ENCODE peak calls at places on chromosomes 12 and 14, in ten cellular contexts. W is neural progenitor cell, F is BE2C, K is A549, U is vagina, B is thoracic aorta, T is SK-N-MC, L is endothelial cell of umbilical vein, O is HCT116, S is K562. V is an unnamed sample. For H3K9me3, the result is how much of the 10 kb centered on the place peaks cover.

GRCh38 chr14:102545461-102546265 is 36.1 kb upstream of the ANKRD9 start:
- DNase-seq in W (peak), F (no peak), K (no peak), U (no peak), B (no peak), T (peak), L (no peak), O (no peak), S (no peak), V (no peak)

GRCh38 chr14:92586966-92587365 is 73.4 kb downstream of the RIN3 start:
- DNase-seq in W (no peak), F (no peak), K (no peak), U (no peak), B (no peak), T (no peak), L (no peak), O (no peak), S (no peak), V (no peak)

GRCh38 chr12:5648692-5649338 is 216.9 kb downstream of the NTF3 start:
- DNase-seq in W (peak), F (no peak), K (no peak), U (no peak), B (no peak), T (no peak), L (no peak), O (peak), S (peak), V (no peak)

GRCh38 chr12:72330291-72330690 is 58.1 kb downstream of the TRHDE start:
- DNase-seq in W (peak), F (no peak), K (no peak), U (no peak), B (no peak), T (no peak), L (no peak), O (no peak), S (no peak), V (no peak)

GRCh38 chr14:84496677-84497076 is 1033.3 kb upstream of the FLRT2 start:
- DNase-seq in W (no peak), F (no peak), K (no peak), U (no peak), B (no peak), T (no peak), L (no peak), O (no peak), S (no peak), V (no peak)

GRCh38 chr12:111444706-111445310 is 39.1 kb downstream of the SH2B3 start:
- DNase-seq in W (peak), F (peak), K (no peak), U (peak), B (no peak), T (no peak), L (no peak), O (no peak), S (no peak), V (peak)

GRCh38 chr14:76133103-76133502 is 18.6 kb upstream of the GPATCH2L start:
- DNase-seq in W (peak), F (no peak), K (no peak), U (no peak), B (no peak), T (no peak), L (peak), O (no peak), S (peak), V (no peak)

GRCh38 chr12:121443911-121444841 is 44.3 kb downstream of the RNF34 start:
- DNase-seq in W (no peak), F (no peak), K (no peak), U (no peak), B (no peak), T (no peak), L (no peak), O (no peak), S (no peak), V (no peak)

GRCh38 chr12:103423061-103423473 is 72.7 kb downstream of the C12orf42 start:
- DNase-seq in W (peak), F (peak), K (no peak), U (no peak), B (no peak), T (no peak), L (no peak), O (no peak), S (no peak), V (no peak)

GRCh38 chr14:73136387-73137221 is at the start of gene PSEN1:
- DNase-seq in W (peak), F (peak), K (peak), U (peak), B (peak), T (peak), L (peak), O (peak), S (peak), V (peak)

GRCh38 chr12:88519802-88520435 is 60.4 kb downstream of the KITLG start:
- DNase-seq in W (no peak), F (no peak), K (no peak), U (no peak), B (no peak), T (no peak), L (peak), O (no peak), S (no peak), V (no peak)

GRCh38 chr12:94498073-94498472 is 38.4 kb upstream of the CEP83 start:
- DNase-seq in W (no peak), F (no peak), K (no peak), U (no peak), B (no peak), T (no peak), L (no peak), O (no peak), S (no peak), V (no peak)

GRCh38 chr12:122021822-122022392 is at the start of gene BCL7A:
- DNase-seq in W (peak), F (peak), K (peak), U (no peak), B (no peak), T (no peak), L (peak), O (peak), S (peak), V (peak)

GRCh38 chr12:24776856-24777255 is 172.0 kb downstream of the BCAT1 start:
- DNase-seq in W (no peak), F (no peak), K (no peak), U (no peak), B (no peak), T (no peak), L (no peak), O (no peak), S (no peak), V (no peak)

GRCh38 chr14:91381801-91382670 is 35.6 kb downstream of the CCDC88C start:
- DNase-seq in W (no peak), F (no peak), K (no peak), U (no peak), B (no peak), T (no peak), L (no peak), O (no peak), S (peak), V (no peak)

GRCh38 chr12:64457923-64458322 is 6.0 kb downstream of the TBK1 start:
- DNase-seq in W (no peak), F (no peak), K (no peak), U (no peak), B (no peak), T (no peak), L (no peak), O (no peak), S (no peak), V (no peak)

GRCh38 chr14:54338696-54339317 is 58.0 kb upstream of the CDKN3 start:
- DNase-seq in W (peak), F (no peak), K (peak), U (no peak), B (no peak), T (no peak), L (peak), O (peak), S (no peak), V (no peak)

GRCh38 chr14:91299483-91300115 is 55.1 kb upstream of the GPR68 start:
- DNase-seq in W (no peak), F (no peak), K (no peak), U (no peak), B (no peak), T (no peak), L (no peak), O (no peak), S (no peak), V (no peak)

GRCh38 chr12:56389215-56389850 is 26.7 kb upstream of the APOF start:
- DNase-seq in W (no peak), F (no peak), K (no peak), U (no peak), B (no peak), T (no peak), L (no peak), O (no peak), S (no peak), V (no peak)

GRCh38 chr12:6029401-6029800 is 84.3 kb upstream of the ANO2 start:
- DNase-seq in W (no peak), F (no peak), K (no peak), U (no peak), B (no peak), T (no peak), L (no peak), O (no peak), S (no peak), V (no peak)

GRCh38 chr14:99529899-99530298 is 48.7 kb downstream of the CCNK start:
- DNase-seq in W (no peak), F (no peak), K (no peak), U (no peak), B (no peak), T (no peak), L (peak), O (no peak), S (no peak), V (no peak)

GRCh38 chr14:44649056-44649455 is 142.0 kb upstream of the FSCB start:
- DNase-seq in W (no peak), F (no peak), K (no peak), U (no peak), B (no peak), T (no peak), L (no peak), O (no peak), S (no peak), V (no peak)

GRCh38 chr14:104372390-104373054 is 207.0 kb upstream of the C14orf180 start:
- DNase-seq in W (no peak), F (no peak), K (no peak), U (no peak), B (no peak), T (no peak), L (no peak), O (no peak), S (no peak), V (no peak)

GRCh38 chr14:34872822-34873590 is 2.2 kb downstream of the BAZ1A start:
- DNase-seq in W (peak), F (no peak), K (peak), U (no peak), B (no peak), T (peak), L (no peak), O (no peak), S (no peak), V (no peak)

GRCh38 chr14:75523771-75524171 is 1.5 kb downstream of the BATF start:
- DNase-seq in W (no peak), F (no peak), K (no peak), U (no peak), B (no peak), T (no peak), L (peak), O (no peak), S (no peak), V (no peak)

GRCh38 chr12:95544756-95545155 is 6.5 kb downstream of the USP44 start:
- DNase-seq in W (no peak), F (no peak), K (no peak), U (no peak), B (no peak), T (no peak), L (no peak), O (no peak), S (no peak), V (no peak)

GRCh38 chr14:90544566-90544965 is 147.7 kb downstream of the CALM1 start:
- DNase-seq in W (no peak), F (no peak), K (no peak), U (no peak), B (no peak), T (no peak), L (no peak), O (no peak), S (no peak), V (no peak)

GRCh38 chr12:102652645-102653313 is 172.4 kb upstream of the IGF1 start:
- DNase-seq in W (no peak), F (no peak), K (no peak), U (no peak), B (no peak), T (no peak), L (no peak), O (no peak), S (no peak), V (no peak)

GRCh38 chr12:24596768-24597388 is 352.0 kb downstream of the BCAT1 start:
- DNase-seq in W (peak), F (no peak), K (peak), U (no peak), B (no peak), T (peak), L (peak), O (no peak), S (peak), V (no peak)

GRCh38 chr14:29486132-29486531 is 441.5 kb downstream of the PRKD1 start:
- DNase-seq in W (no peak), F (no peak), K (no peak), U (no peak), B (no peak), T (no peak), L (no peak), O (no peak), S (no peak), V (no peak)

GRCh38 chr12:96236221-96236822 is 42.1 kb downstream of the ELK3 start:
- DNase-seq in W (no peak), F (no peak), K (no peak), U (no peak), B (no peak), T (no peak), L (no peak), O (no peak), S (no peak), V (no peak)

GRCh38 chr14:23146423-23146910 is 27.4 kb upstream of the CEBPE start:
- DNase-seq in W (no peak), F (no peak), K (no peak), U (no peak), B (no peak), T (no peak), L (no peak), O (no peak), S (peak), V (no peak)

GRCh38 chr12:19239046-19239445 is 109.5 kb downstream of the PLEKHA5 start:
- DNase-seq in W (no peak), F (no peak), K (no peak), U (no peak), B (no peak), T (no peak), L (no peak), O (no peak), S (no peak), V (no peak)

GRCh38 chr12:97308576-97309198 is 153.9 kb upstream of the RMST start:
- DNase-seq in W (peak), F (peak), K (peak), U (no peak), B (no peak), T (peak), L (peak), O (peak), S (peak), V (no peak)

GRCh38 chr12:23193552-23193951 is 568.6 kb downstream of the ETNK1 start:
- DNase-seq in W (no peak), F (no peak), K (no peak), U (no peak), B (no peak), T (no peak), L (no peak), O (no peak), S (no peak), V (no peak)

GRCh38 chr14:22508662-22509035 is 80.4 kb downstream of the DAD1 start:
- DNase-seq in W (peak), F (no peak), K (no peak), U (no peak), B (no peak), T (no peak), L (no peak), O (no peak), S (no peak), V (no peak)

DNA sequence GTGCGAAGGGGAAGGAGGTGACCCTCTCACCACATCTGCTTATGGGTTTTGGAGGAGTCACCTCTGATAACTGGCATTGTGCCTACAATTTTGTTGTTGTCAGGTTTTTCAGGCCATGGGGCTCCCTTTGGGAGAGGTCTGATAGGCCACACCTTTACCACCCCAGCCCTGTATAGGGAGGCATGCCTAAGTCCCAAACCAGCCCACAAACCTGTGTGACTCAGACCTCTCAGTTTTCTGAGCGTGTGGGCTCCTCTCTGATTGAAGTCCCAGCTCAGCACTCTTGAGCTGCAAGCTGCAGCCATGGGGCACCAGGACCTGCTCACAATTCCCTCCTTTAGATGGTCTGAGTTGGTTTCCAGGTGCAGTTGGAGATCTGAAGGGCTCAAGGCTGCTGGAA is 1429.3 kb upstream of the TMEM132C start:
- DNase-seq in W (no peak), F (no peak), K (no peak), U (no peak), B (no peak), T (no peak), L (no peak), O (no peak), S (no peak), V (no peak)
- H3K9me3 ChIP-seq in W (under half), F (under half), K (under half), U (under half), B (under half), T (under half), L (under half), O (under half), S (under half), V (under half)

GRCh38 chr12:130131025-130131424 is 31.2 kb upstream of the FZD10 start:
- DNase-seq in W (no peak), F (no peak), K (no peak), U (no peak), B (no peak), T (no peak), L (no peak), O (no peak), S (no peak), V (no peak)
- H3K9me3 ChIP-seq in W (under half), F (under half), K (under half), U (under half), B (under half), T (under half), L (under half), O (under half), S (under half), V (under half)

DNA sequence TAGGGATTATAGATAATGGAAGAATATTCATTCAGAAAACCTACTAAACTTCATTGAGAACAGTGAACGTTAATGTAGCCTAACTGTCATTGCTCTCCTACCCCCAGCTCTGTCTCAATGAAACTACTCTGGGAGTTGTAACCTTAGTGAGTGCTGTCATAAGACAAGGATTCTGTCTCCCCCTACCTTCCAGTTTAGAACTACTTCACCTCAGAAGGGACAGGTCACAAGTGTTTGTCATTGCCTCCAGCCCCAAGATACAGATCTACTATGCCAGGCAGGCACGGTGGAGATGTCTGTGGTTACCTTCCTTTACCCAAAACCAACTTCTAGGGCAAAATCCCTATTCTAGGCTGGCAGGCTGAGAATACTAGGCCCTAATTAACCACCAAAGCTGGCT is 833.1 kb upstream of the SEL1L start:
- DNase-seq in W (peak), F (no peak), K (no peak), U (no peak), B (no peak), T (no peak), L (no peak), O (no peak), S (no peak), V (no peak)
- H3K9me3 ChIP-seq in W (under half), F (under half), K (under half), U (under half), B (under half), T (under half), L (under half), O (under half), S (under half), V (under half)

GRCh38 chr14:42872775-42873174 is 1266.1 kb downstream of the LRFN5 start:
- DNase-seq in W (no peak), F (no peak), K (no peak), U (no peak), B (no peak), T (no peak), L (no peak), O (no peak), S (no peak), V (no peak)
- H3K9me3 ChIP-seq in W (under half), F (under half), K (under half), U (under half), B (under half), T (under half), L (under half), O (under half), S (under half), V (under half)

DNA sequence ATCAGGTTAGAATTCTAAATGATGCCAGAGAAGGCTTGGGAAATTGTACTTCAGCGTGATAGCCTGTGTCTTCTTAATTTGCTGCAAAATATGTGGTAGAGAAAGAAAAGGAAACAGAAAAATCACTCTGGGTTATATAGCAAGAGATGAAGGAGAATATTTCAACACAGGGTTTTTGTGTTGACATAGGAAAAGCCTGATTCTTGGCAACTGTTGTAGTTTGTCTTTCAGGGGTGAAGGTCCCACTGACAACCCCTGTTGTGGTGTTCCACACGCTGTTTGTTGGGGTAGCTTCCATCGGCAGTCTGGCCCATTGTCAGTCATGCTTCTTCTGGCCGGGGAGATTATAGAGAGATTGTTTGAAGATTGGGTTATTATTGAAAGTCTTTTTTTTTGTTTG is 13.8 kb upstream of the SLCO1C1 start:
- DNase-seq in W (no peak), F (no peak), K (no peak), U (no peak), B (no peak), T (no peak), L (no peak), O (no peak), S (no peak), V (no peak)
- H3K9me3 ChIP-seq in W (under half), F (under half), K (under half), U (under half), B (under half), T (under half), L (under half), O (under half), S (under half), V (under half)

DNA sequence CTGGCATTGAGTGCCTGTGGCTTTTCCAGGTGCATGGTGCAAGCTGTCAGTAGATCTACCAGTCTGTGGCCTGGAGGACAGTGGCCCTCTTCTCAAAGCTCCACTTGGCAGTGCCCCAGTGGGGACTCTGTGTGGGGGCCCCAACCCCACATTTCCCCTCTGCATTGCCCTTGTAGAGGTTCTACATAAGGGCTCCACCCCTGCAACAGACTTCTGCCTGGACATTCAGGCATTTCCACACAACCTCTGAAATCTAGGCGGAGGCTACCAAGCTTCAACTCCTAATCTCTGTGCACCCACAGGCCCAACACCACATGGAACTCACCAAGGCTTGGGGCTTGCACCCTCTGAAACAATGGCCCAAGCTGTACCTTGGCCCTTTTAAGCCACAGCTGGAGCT is 102.7 kb upstream of the PLEKHG7 start:
- DNase-seq in W (no peak), F (no peak), K (no peak), U (no peak), B (no peak), T (no peak), L (no peak), O (no peak), S (no peak), V (no peak)
- H3K9me3 ChIP-seq in W (under half), F (under half), K (half or more), U (under half), B (under half), T (under half), L (under half), O (under half), S (under half), V (under half)

V was measured in T-helper 17 cell.